ENCODE peak calls at places on chromosomes 2 and 18, in nine cellular contexts. N is ovary, H is bronchial epithelial cell, F is AG04450, C is MM.1S, W is IMR-90, B is adrenal gland, J is heart right ventricle, K is K562. U is an unnamed sample.

GRCh38 chr18:497688-498087 is 2.8 kb downstream of the COLEC12 start:
- DNase-seq in J (no peak), C (no peak), W (no peak), F (no peak), B (no peak), H (no peak), K (no peak), N (no peak), U (no peak)

GRCh38 chr2:168211664-168212163 is 35.7 kb downstream of the STK39 start:
- DNase-seq in F (no peak), H (peak; percentile 26), B (no peak), J (no peak), W (peak; percentile 21), N (no peak), K (no peak), C (no peak), U (no peak)

GRCh38 chr2:199471443-199472057 is 13.8 kb upstream of the SATB2 start:
- DNase-seq in N (no peak), B (peak; percentile 83), W (peak; percentile 45), H (no peak), J (peak; percentile 64), K (peak; percentile 79), F (no peak), C (peak; percentile 58), U (no peak)

GRCh38 chr2:126748188-126748760 is 92.3 kb downstream of the GYPC start:
- DNase-seq in C (no peak), N (no peak), J (no peak), F (no peak), K (no peak), W (no peak), B (no peak), H (no peak), U (no peak)

GRCh38 chr18:67381608-67382150 is 134.8 kb downstream of the DSEL start:
- DNase-seq in C (no peak), J (no peak), W (no peak), N (no peak), F (no peak), B (no peak), K (no peak), H (no peak), U (no peak)

GRCh38 chr2:29902356-29902755 is 19.0 kb downstream of the ALK start:
- DNase-seq in C (no peak), N (no peak), K (no peak), B (no peak), W (no peak), H (no peak), J (no peak), F (no peak), U (no peak)

GRCh38 chr2:46006634-46007033 is 290.6 kb upstream of the EPAS1 start:
- DNase-seq in N (no peak), J (no peak), W (no peak), C (no peak), H (no peak), F (no peak), B (no peak), K (no peak), U (no peak)

GRCh38 chr18:27921392-27921791 is 255.5 kb downstream of the CDH2 start:
- DNase-seq in N (no peak), J (no peak), W (no peak), B (no peak), C (no peak), K (no peak), F (no peak), H (no peak), U (no peak)

GRCh38 chr2:216115224-216115582 is 6.1 kb downstream of the XRCC5 start:
- DNase-seq in J (no peak), H (peak; percentile 32), N (no peak), B (no peak), W (no peak), C (no peak), K (no peak), F (no peak), U (no peak)

GRCh38 chr18:12296087-12296403 is 12.0 kb upstream of the TUBB6 start:
- DNase-seq in W (peak; percentile 33), F (no peak), C (no peak), N (no peak), H (peak; percentile 29), B (no peak), J (no peak), K (peak; percentile 66), U (no peak)

GRCh38 chr2:209305026-209305425 is 118.8 kb upstream of the MAP2 start:
- DNase-seq in W (no peak), F (no peak), K (no peak), B (no peak), N (no peak), J (no peak), H (no peak), C (no peak), U (no peak)

GRCh38 chr18:11320981-11321380 is 171.6 kb upstream of the PIEZO2 start:
- DNase-seq in C (peak; percentile 31), F (no peak), K (no peak), W (peak; percentile 79), H (no peak), B (no peak), N (no peak), J (no peak), U (peak; percentile 77)

GRCh38 chr2:71006955-71007799 is 12.5 kb upstream of the TEX261 start:
- DNase-seq in N (no peak), W (no peak), B (no peak), C (no peak), K (no peak), F (no peak), H (no peak), J (no peak), U (no peak)

GRCh38 chr18:21629089-21629832 is 17.1 kb downstream of the SNRPD1 start:
- DNase-seq in B (no peak), K (no peak), N (no peak), H (no peak), C (no peak), F (no peak), J (no peak), W (no peak), U (no peak)

GRCh38 chr18:21636769-21637168 is 24.7 kb downstream of the SNRPD1 start:
- DNase-seq in C (no peak), W (no peak), K (no peak), J (no peak), F (no peak), H (no peak), N (no peak), B (no peak), U (no peak)

GRCh38 chr18:21634588-21635199 is 22.6 kb downstream of the SNRPD1 start:
- DNase-seq in N (no peak), C (no peak), H (no peak), F (no peak), W (no peak), B (no peak), K (no peak), J (no peak), U (no peak)

GRCh38 chr18:21632393-21632792 is 20.3 kb downstream of the SNRPD1 start:
- DNase-seq in F (no peak), W (no peak), C (no peak), K (no peak), J (no peak), N (no peak), B (no peak), H (no peak), U (no peak)
- TF ChIP-seq CTCF in F (no peak), W (no peak), C (no peak), K (peak; percentile 40), J (no peak), N (no peak), B (no peak), H (no peak), U (no peak)

DNA sequence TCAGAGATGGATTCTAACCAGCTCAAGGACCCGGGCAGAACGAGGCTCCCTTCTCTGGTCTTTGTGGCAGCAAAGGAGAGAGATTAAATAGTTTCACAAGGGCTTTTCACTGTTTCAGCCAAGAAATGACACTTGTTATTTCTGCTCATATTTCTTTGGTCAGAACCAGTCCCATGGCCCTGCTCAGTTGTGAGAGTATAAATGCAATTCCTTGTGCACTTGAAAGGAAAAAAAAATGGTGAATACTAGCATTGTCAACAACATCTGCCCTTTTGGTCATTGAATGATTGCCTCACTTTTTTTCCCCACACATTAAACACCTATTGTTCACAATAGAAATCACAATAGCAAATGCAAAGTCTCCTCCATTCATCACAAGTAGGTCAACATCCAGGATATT is 104.4 kb downstream of the RDH14 start:
- DNase-seq in N (no peak), H (no peak), W (no peak), C (no peak), B (no peak), F (no peak), K (no peak), J (no peak), U (no peak)
- H3K4me3 ChIP-seq in N (no peak overlapping the region), H (no peak overlapping the region), W (no peak overlapping the region), C (no peak overlapping the region), B (no peak overlapping the region), F (no peak overlapping the region), K (no peak overlapping the region), J (no peak overlapping the region), U (no peak overlapping the region)

GRCh38 chr2:19568809-19569208 is 210.4 kb upstream of the OSR1 start:
- DNase-seq in C (no peak), K (no peak), F (no peak), J (no peak), N (no peak), H (no peak), W (no peak), B (no peak), U (no peak)
- H3K27me3 ChIP-seq in C (no peaks in the 10 kb centered on the region), K (no peaks in the 10 kb centered on the region), F (no peaks in the 10 kb centered on the region), J (no peaks in the 10 kb centered on the region), N (no peaks in the 10 kb centered on the region), H (no peaks in the 10 kb centered on the region), W (peaks cover 22% of the 10 kb centered on the region), B (no peaks in the 10 kb centered on the region), U (peaks cover 4% of the 10 kb centered on the region)

DNA sequence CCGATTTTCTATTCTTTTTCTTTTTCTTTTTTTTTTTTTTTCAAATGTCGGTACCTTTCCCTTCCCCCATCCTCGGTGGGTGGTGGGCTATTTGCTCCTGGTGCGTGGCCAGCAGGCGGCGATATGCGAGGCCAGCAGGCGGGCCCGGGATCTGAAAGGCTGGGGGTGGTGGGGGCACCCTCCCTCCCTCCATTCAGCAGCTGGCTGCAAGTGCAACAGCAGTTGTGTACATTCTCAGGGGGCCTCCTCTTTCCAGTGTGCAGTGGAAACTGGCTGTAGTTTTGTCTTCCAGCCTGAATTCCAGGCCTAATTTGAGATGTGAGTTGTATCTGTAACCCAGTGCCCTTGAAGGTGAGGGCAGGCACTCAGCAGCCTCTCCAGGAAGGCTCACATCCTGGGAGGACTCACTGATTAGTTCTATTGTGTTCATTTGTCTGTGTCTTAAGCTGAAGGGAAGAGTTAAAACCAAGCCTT is 3.1 kb downstream of the MYCN start:
- DNase-seq in K (peak; percentile 57), F (no peak), J (no peak), B (no peak), H (no peak), C (no peak), N (peak; percentile 53), W (no peak), U (no peak)
- TF ChIP-seq CTCF in K (peak; percentile 36), F (no peak), J (peak; percentile 65), B (peak; percentile 19), H (peak; percentile 38), C (peak; percentile 36), N (no peak), W (no peak), U (no peak)

DNA sequence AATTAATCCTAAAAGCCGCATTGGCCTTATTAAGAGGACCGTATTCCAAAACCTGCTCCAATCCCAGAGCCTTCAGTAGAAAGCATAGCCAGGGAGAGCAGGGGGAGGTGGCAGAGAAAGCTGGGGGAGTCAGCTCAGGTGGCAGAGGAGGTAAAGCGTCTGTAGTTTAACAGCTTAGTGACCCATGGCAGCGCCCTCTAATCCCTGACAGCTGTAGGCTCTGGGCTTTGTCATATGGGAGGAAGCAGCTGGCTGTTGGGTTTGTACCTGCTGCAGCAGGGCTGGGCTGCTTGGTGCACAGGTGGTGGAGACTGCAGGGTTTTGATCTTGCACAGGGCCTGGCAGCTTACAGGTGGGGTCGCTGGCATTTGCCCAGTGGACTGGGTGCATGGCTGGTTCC is 50.6 kb downstream of the THNSL2 start:
- DNase-seq in K (no peak), J (no peak), H (no peak), N (no peak), C (peak; percentile 25), F (no peak), W (no peak), B (no peak), U (no peak)
- H3K4me3 ChIP-seq in K (no peak overlapping the region), J (no peak overlapping the region), H (no peak overlapping the region), N (no peak overlapping the region), C (no peak overlapping the region), F (no peak overlapping the region), W (no peak overlapping the region), B (no peak overlapping the region), U (no peak overlapping the region)

U was measured in BJ.